ENCODE peak calls at places on chromosome 7, in six cellular contexts. W is GM06990, P is SK-N-SH, E is GM23338, A is nephron progenitor cell, O is GM13977. T is an unnamed sample.

GRCh38 chr7:100863406-100863950 is 3.7 kb upstream of the TRIP6 start:
- DNase-seq in E (no peak), P (no peak), O (no peak), A (no peak), W (no peak), T (no peak)

GRCh38 chr7:114081606-114082425 is 163.0 kb upstream of the PPP1R3A start:
- DNase-seq in P (peak; percentile 64), O (peak; percentile 61), W (no peak), E (peak; percentile 70), A (no peak), T (peak; percentile 25)

GRCh38 chr7:24728503-24729364 is 28.5 kb downstream of the GSDME start:
- DNase-seq in A (no peak), P (no peak), E (no peak), W (no peak), O (no peak), T (no peak)

GRCh38 chr7:134690016-134690415 is 43.4 kb downstream of the BPGM start:
- DNase-seq in A (no peak), E (no peak), W (no peak), P (peak; percentile 50), O (peak; percentile 16), T (peak; percentile 30)

GRCh38 chr7:15396210-15397158 is 165.3 kb downstream of the AGMO start:
- DNase-seq in A (no peak), W (no peak), O (no peak), E (no peak), P (no peak), T (no peak)

GRCh38 chr7:135169141-135169935 is 1.2 kb downstream of the CYREN start:
- DNase-seq in E (peak; percentile 79), A (peak; percentile 22), P (peak; percentile 65), O (peak; percentile 81), W (no peak), T (peak; percentile 74)

GRCh38 chr7:338295-339061 is 48.5 kb downstream of the FOXL3 start:
- DNase-seq in A (no peak), O (no peak), E (no peak), P (no peak), W (no peak), T (no peak)

GRCh38 chr7:122166708-122167107 is 22.7 kb upstream of the AASS start:
- DNase-seq in P (no peak), W (no peak), E (no peak), A (no peak), O (no peak), T (no peak)

GRCh38 chr7:106282374-106282773 is 2.4 kb downstream of the NAMPT start:
- DNase-seq in A (no peak), W (no peak), O (no peak), P (no peak), E (no peak), T (no peak)

GRCh38 chr7:56291-56913 is 136.0 kb upstream of the FAM20C start:
- DNase-seq in O (no peak), P (no peak), E (no peak), A (no peak), W (no peak), T (no peak)

DNA sequence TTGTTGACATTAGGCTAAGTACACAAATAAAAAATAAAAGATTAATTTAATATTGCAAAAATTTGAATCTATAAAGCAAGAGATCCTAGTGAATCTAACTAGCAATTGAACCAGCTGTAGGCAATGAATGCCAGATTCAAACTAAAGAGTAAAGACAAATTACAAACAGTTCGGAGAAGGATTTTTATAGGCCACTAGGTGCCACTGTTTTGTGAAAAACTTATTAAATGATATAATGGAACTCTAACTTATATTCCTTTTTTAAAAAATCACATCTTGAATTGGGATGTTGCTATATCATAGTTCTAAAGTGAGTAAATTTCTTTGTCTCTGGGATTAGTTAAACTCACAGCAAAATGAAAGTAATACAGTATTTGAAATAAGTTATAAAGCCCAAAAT is 39.1 kb upstream of the GNAI1 start:
- DNase-seq in A (no peak), O (no peak), P (peak; percentile 21), E (peak; percentile 23), W (no peak), T (no peak)
- TF ChIP-seq CTCF in A (peak; percentile 26), O (peak; percentile 19), P (peak; percentile 78), E (no peak), W (no peak), T (no peak)

GRCh38 chr7:17009007-17009719 is 127.4 kb upstream of the AGR3 start:
- DNase-seq in O (no peak), W (peak; percentile 15), A (no peak), E (peak; percentile 57), P (no peak), T (no peak)
- TF ChIP-seq CTCF in O (peak; percentile 55), W (peak; percentile 55), A (no peak), E (peak; percentile 60), P (peak; percentile 35), T (peak; percentile 30)

GRCh38 chr7:34087892-34088891 is 182.9 kb downstream of the BMPER start:
- DNase-seq in E (peak; percentile 80), P (peak; percentile 37), O (no peak), W (no peak), A (peak; percentile 61), T (no peak)
- TF ChIP-seq CTCF in E (peak; percentile 92), P (peak; percentile 86), O (peak; percentile 57), W (peak; percentile 52), A (peak; percentile 63), T (peak; percentile 35)

GRCh38 chr7:46696741-46697140 is 775.7 kb upstream of the IGFBP3 start:
- DNase-seq in W (no peak), A (no peak), O (no peak), P (no peak), E (no peak), T (no peak)

GRCh38 chr7:46694058-46694457 is 773.0 kb upstream of the IGFBP3 start:
- DNase-seq in O (no peak), A (no peak), P (no peak), E (no peak), W (no peak), T (no peak)

DNA sequence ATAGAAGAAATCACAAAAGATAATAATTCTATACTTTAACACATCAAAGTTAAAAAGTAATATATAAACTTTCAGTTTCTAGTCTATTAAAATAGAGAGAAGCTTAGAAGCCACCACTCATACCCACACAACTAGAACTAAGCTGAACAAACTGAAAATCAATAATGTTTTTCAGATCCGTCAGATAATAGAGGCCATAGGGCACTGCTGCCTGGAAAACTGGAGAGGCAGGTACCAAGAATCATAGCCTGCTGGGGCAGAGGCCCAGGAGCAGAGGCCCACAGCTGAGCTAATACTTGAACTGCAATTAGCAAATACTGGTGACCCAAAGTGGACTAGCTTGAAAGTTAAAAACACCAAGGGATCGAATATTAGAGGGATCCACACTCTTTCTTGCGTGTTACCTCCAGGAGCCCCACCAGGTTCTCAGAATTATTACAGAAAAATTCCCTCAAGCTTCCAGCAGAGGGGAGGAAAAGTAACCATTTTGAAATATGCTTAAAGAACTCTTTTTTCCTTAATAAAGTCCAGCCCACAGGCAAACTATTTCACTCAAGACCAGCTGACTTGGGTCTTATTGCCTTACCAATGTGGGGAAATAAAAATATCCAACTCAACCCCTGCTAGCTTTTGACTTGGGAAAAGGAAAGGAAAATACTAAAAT is 774.1 kb upstream of the IGFBP3 start:
- DNase-seq in W (no peak), E (no peak), A (no peak), P (no peak), O (no peak), T (no peak)
- TF ChIP-seq CTCF in W (no peak), E (no peak), A (no peak), P (peak; percentile 34), O (no peak), T (no peak)

GRCh38 chr7:33804261-33804660 is 101.1 kb upstream of the BMPER start:
- DNase-seq in E (no peak), P (no peak), A (no peak), W (no peak), O (no peak), T (no peak)
- TF ChIP-seq CTCF in E (no peak), P (no peak), A (no peak), W (no peak), O (no peak), T (no peak)

GRCh38 chr7:137852108-137852507 is 5.3 kb upstream of the DGKI start:
- DNase-seq in W (no peak), O (no peak), P (no peak), E (no peak), A (no peak), T (no peak)
- TF ChIP-seq CTCF in W (no peak), O (no peak), P (no peak), E (no peak), A (no peak), T (no peak)

GRCh38 chr7:77460057-77460486 is 43.9 kb upstream of the GSAP start:
- DNase-seq in A (no peak), P (no peak), E (peak; percentile 47), O (no peak), W (no peak), T (no peak)
- TF ChIP-seq CTCF in A (no peak), P (no peak), E (peak; percentile 51), O (no peak), W (peak; percentile 19), T (peak; percentile 7)

DNA sequence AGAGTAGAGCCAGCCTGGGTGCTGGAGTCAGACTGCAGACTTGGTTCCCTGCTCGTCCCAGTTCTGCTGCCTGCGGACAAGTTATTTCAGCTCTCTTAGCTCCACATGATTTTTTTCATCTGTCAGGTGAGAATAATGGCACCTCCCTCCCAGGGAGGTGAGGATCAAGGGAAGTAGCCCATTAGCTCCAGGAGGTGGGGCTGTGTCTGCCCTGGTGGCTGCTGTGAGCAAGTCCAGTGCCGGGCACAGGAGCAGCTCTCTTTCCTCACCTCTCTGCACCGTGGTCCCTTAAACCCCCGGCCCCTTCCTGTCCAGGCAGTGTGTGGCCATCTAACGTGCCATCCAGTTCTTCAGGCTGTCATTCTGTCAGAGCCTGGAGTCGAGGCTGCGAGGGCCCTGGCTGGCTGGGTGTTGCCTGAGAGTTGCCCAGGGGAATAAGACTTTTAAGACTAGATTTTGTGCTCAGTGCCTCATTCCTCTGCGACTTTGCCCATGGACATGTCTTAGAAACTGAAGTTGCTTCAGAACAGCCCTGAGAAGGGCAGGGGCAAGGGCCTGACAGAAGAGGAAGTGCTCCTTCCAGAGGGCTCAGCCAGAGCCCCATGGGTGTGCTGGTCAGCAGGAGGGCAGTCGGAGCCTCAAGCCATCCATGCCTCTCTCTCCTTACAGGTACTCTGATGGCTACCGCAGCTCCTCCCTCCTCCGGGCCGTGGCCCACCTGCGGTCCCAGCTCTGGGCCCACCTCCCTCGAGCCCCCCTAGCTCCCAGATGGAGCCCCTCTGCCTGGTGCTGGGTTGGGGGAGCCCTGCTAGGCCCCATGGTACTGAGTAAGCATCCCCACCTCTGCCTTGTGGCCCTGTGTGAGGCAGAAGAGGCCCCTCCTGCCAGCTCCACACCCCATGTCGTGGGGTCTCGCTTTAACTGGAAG is 5.0 kb downstream of the ABCB8 start:
- DNase-seq in O (no peak), W (no peak), E (peak; percentile 67), A (no peak), P (no peak), T (no peak)
- TF ChIP-seq CTCF in O (no peak), W (peak; percentile 1), E (peak; percentile 46), A (no peak), P (peak; percentile 25), T (no peak)

T was measured in GM10248.